ENCODE peak calls at places on chromosomes 16 and 17, in seven cellular contexts. D is stomach, G is A549, Y is sigmoid colon, T is uterus, O is breast epithelium, U is IMR-90. I is an unnamed sample.

GRCh38 chr17:36846410-36847292 is 90.6 kb upstream of the LHX1 start:
- DNase-seq in D (no peak), G (no peak), Y (no peak), T (no peak), O (no peak), U (no peak), I (no peak)

GRCh38 chr16:84777435-84777834 is 42.4 kb upstream of the CRISPLD2 start:
- DNase-seq in D (no peak), G (no peak), Y (peak), T (no peak), O (no peak), U (no peak), I (peak)

GRCh38 chr17:66777689-66778225 is 57.2 kb upstream of the CACNG5 start:
- DNase-seq in D (no peak), G (no peak), Y (no peak), T (no peak), O (no peak), U (peak), I (no peak)

GRCh38 chr17:789160-789840 is 7.1 kb downstream of the MRM3 start:
- DNase-seq in D (no peak), G (no peak), Y (no peak), T (no peak), O (no peak), U (peak), I (no peak)

GRCh38 chr16:82182237-82183003 is 12.4 kb upstream of the MPHOSPH6 start:
- DNase-seq in D (no peak), G (no peak), Y (no peak), T (no peak), O (no peak), U (no peak), I (no peak)

GRCh38 chr16:84497418-84497817 is 7.0 kb downstream of the MEAK7 start:
- DNase-seq in D (no peak), G (no peak), Y (no peak), T (no peak), O (no peak), U (no peak), I (no peak)

GRCh38 chr17:47240375-47240764 is 13.3 kb upstream of the ITGB3 start:
- DNase-seq in D (no peak), G (no peak), Y (no peak), T (no peak), O (no peak), U (no peak), I (no peak)

GRCh38 chr17:30238387-30239088 is 3.0 kb upstream of the SLC6A4 start:
- DNase-seq in D (no peak), G (no peak), Y (no peak), T (no peak), O (no peak), U (no peak), I (peak)

GRCh38 chr16:57696240-57696639 is 1.6 kb downstream of the DRC7 start:
- DNase-seq in D (no peak), G (no peak), Y (peak), T (no peak), O (no peak), U (no peak), I (no peak)

GRCh38 chr16:16037970-16038369 is 88.6 kb downstream of the ABCC1 start:
- DNase-seq in D (no peak), G (no peak), Y (no peak), T (no peak), O (no peak), U (no peak), I (no peak)

GRCh38 chr17:58643147-58643546 is 48.7 kb downstream of the TEX14 start:
- DNase-seq in D (no peak), G (peak), Y (no peak), T (no peak), O (no peak), U (peak), I (no peak)

GRCh38 chr16:89952049-89952448 is 3.5 kb downstream of the DEF8 start:
- DNase-seq in D (no peak), G (no peak), Y (no peak), T (no peak), O (no peak), U (no peak), I (no peak)

GRCh38 chr17:65896889-65897288 is 295.0 kb downstream of the CEP112 start:
- DNase-seq in D (no peak), G (no peak), Y (no peak), T (no peak), O (no peak), U (no peak), I (no peak)

GRCh38 chr17:76640550-76641380 is 2.8 kb downstream of the ST6GALNAC1 start:
- DNase-seq in D (no peak), G (no peak), Y (no peak), T (no peak), O (no peak), U (no peak), I (no peak)
- TF ChIP-seq POLR2A in D (no peak), G (no peak), Y (no peak), T (no peak), O (no peak), U (no peak), I (no peak)

DNA sequence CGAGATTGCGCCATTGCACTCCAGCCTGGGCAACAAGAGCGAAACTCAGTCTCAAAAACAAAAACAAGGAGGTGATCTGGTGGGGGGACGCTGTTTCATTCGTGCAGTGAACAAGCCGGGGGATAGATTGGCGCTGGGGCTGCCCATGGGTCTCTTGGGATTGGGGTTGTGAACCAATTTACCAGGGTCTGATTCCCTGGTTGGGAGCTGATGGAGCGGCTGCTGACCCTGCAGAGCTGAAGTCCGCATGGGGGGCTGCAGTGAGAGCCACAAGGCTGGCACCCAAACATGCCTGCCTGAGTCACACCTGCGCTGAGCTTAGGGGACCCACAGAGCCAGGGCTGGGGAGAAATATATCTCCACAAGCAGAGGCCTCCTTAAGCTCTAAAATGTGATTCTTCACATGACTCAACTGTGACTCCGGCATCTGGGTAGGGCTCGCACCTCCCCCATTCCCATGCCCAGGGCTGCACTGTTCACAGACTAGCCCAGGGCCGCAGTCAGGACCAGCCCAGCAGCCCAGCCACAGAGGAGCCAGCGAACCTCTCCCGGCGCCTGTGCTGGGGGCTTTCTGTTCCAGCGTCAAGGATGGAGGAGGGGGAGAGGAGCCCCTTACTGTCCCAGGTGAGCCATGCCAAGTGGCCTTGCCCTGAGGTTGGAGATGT is 5.0 kb downstream of the TSPAN10 start:
- DNase-seq in D (no peak), G (peak), Y (no peak), T (no peak), O (no peak), U (peak), I (no peak)
- H3K4me3 ChIP-seq in D (no peak), G (no peak), Y (no peak), T (no peak), O (no peak), U (no peak), I (no peak)

DNA sequence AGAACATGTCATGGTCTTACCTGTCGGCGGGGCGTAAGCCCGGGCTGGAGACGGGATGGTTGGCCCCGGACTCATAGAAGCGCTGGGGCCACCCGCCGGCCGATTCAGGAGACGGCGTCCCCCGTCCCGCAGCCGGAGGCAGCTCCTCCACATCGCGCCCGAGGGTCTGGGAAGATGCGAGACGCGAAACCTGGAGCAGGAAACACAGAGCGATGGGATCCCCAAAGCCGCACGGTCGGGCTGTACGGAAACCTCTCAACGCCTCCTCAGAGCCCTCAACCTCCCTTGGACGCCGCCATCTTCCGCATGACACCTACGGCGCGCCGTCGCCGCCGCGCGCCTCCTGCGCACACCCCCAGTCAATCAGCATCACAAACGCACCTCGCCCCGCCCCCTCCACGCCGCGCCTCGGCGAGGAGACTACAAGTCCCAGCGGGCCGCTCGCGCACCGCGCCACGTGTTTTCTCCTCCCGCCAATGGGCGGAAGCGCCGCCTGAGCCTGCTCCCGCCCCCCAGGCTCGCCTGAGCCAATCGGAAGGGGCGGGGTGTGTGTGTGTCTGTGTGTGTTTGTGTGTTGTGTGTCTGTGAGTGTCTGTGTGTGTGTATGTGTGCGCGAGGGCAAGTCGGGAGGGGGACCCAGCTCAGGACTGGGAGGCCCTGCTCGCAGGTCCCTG is at the start of the genes ATPAF2 and GID4:
- DNase-seq in D (peak), G (peak), Y (peak), T (peak), O (peak), U (peak), I (peak)
- TF ChIP-seq CTCF in D (no peak), G (peak), Y (no peak), T (no peak), O (no peak), U (no peak), I (no peak)

DNA sequence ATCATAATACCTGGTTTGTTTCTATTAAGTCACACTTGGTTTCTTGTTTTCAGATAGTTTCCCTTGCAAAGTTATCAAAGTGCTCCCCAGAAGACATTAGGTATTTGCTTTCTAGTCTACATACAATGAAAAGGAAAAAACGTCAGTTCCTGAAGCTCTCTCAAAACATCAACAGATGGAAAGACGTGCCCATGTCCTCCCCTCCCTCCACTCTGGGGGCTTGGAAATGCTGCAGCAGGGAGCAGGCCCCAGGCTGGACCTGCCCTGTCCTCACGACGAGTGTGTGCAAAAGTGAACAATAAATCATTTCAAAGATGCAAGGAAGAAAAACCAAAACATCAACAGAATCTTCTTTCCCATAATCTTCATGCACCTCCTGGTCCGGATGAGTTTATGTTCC is 118.5 kb downstream of the USP22 start:
- DNase-seq in D (no peak), G (no peak), Y (no peak), T (no peak), O (no peak), U (no peak), I (no peak)
- TF ChIP-seq POLR2A in D (no peak), G (no peak), Y (no peak), T (no peak), O (no peak), U (no peak), I (no peak)

GRCh38 chr17:67830440-67830839 is 5.1 kb downstream of the BPTF start:
- DNase-seq in D (no peak), G (no peak), Y (no peak), T (no peak), O (no peak), U (no peak), I (peak)
- H3K4me3 ChIP-seq in D (no peak), G (no peak), Y (no peak), T (no peak), O (no peak), U (no peak), I (no peak)

DNA sequence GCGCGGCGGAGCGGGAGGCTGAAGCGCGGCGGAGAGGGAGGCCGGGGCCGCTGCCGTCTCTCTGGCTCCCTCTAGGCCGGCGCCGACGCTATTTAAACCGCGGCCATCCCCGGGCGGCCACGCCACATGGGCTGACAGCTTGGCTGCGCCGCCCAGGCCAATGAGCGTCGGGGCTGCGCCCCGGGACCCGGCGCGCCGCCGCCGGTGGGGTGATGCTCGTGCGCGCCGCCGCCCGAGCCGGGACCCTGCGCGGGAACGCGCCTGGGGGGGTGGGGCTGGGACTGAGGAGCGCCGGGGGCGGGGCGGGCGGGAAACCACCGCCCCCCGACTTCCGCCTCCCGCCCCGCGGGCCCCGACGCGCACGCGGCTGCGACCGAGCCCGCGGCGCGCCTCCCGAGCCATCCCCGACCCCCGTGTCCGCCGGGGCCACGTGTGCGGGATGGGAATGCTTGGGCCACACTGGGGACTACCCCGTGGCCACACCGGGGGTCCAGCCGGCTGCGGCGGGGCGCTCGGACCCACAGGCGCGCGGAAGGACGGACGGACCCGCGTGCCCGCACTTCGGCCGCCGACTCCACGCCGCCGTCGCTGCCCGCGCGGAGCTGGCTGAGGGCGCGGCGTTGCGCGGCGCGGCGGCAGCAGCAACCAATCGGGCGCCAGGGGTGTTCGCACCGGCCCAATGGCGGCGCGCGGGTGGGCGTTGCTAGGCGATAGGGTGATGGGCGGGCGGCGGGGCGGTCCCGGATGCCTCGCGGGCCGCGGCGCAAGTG is at the start of gene FASN:
- DNase-seq in D (peak), G (peak), Y (peak), T (peak), O (peak), U (peak), I (peak)
- TF ChIP-seq CTCF in D (peak), G (peak), Y (peak), T (peak), O (no peak), U (peak), I (no peak)

GRCh38 chr17:21194210-21194609 is 19.8 kb downstream of the TMEM11 start:
- DNase-seq in D (no peak), G (no peak), Y (no peak), T (no peak), O (no peak), U (no peak), I (no peak)

GRCh38 chr17:21194688-21195087 is 19.3 kb downstream of the TMEM11 start:
- DNase-seq in D (no peak), G (no peak), Y (peak), T (peak), O (no peak), U (peak), I (peak)

GRCh38 chr17:21198411-21198810 is 15.6 kb downstream of the TMEM11 start:
- DNase-seq in D (no peak), G (no peak), Y (no peak), T (no peak), O (no peak), U (no peak), I (no peak)

GRCh38 chr17:21193031-21193430 is 20.9 kb downstream of the TMEM11 start:
- DNase-seq in D (no peak), G (no peak), Y (no peak), T (no peak), O (no peak), U (no peak), I (no peak)

GRCh38 chr17:21196126-21196525 is 17.8 kb downstream of the TMEM11 start:
- DNase-seq in D (no peak), G (no peak), Y (no peak), T (no peak), O (no peak), U (no peak), I (no peak)
- TF ChIP-seq POLR2A in D (no peak), G (no peak), Y (no peak), T (no peak), O (no peak), U (no peak), I (no peak)

GRCh38 chr16:71567931-71568330 is 9.0 kb downstream of the TAT start:
- DNase-seq in D (no peak), G (no peak), Y (no peak), T (no peak), O (no peak), U (no peak), I (no peak)

GRCh38 chr16:71565812-71566700 is 10.8 kb downstream of the TAT start:
- DNase-seq in D (no peak), G (no peak), Y (no peak), T (no peak), O (no peak), U (no peak), I (no peak)

GRCh38 chr16:71568541-71568940 is 8.4 kb downstream of the TAT start:
- DNase-seq in D (no peak), G (no peak), Y (no peak), T (no peak), O (no peak), U (no peak), I (no peak)

GRCh38 chr16:71562552-71562951 is 14.3 kb downstream of the TAT start:
- DNase-seq in D (no peak), G (no peak), Y (no peak), T (no peak), O (no peak), U (no peak), I (no peak)

GRCh38 chr16:71564377-71564967 is 12.4 kb downstream of the TAT start:
- DNase-seq in D (no peak), G (no peak), Y (no peak), T (peak), O (peak), U (no peak), I (no peak)
- H3K4me3 ChIP-seq in D (peak), G (peak), Y (peak), T (peak), O (peak), U (peak), I (peak)

GRCh38 chr16:70432800-70433455 is 6.0 kb downstream of the ST3GAL2 start:
- DNase-seq in D (no peak), G (no peak), Y (no peak), T (no peak), O (no peak), U (no peak), I (no peak)
- TF ChIP-seq CTCF in D (no peak), G (no peak), Y (no peak), T (no peak), O (no peak), U (no peak), I (no peak)

GRCh38 chr17:21031756-21032396 is 10.9 kb downstream of the USP22 start:
- DNase-seq in D (no peak), G (no peak), Y (no peak), T (no peak), O (no peak), U (no peak), I (no peak)
- TF ChIP-seq POLR2A in D (no peak), G (no peak), Y (no peak), T (no peak), O (no peak), U (no peak), I (no peak)

I was measured in lower leg skin.